ENCODE peak calls at places on chromosomes 1 and 21, in seven cellular contexts. O, F, H, U, I, T and P are unnamed samples.

GRCh38 chr1:22132517-22133235 is 10.2 kb downstream of the WNT4 start:
- DNase-seq in U (no peak), F (no peak), I (no peak), T (peak; percentile 71), O (peak; percentile 78), H (no peak), P (no peak)

GRCh38 chr1:74396942-74397341 is 115.5 kb downstream of the LRRC53 start:
- DNase-seq in O (no peak), I (no peak), T (peak; percentile 38), F (no peak), H (no peak), U (no peak), P (no peak)

GRCh38 chr1:180230791-180231505 is 884 bp downstream of the LHX4 start:
- DNase-seq in H (no peak), I (peak; percentile 60), T (peak; percentile 51), F (peak; percentile 56), O (peak; percentile 71), U (no peak), P (peak; percentile 73)

GRCh38 chr21:33219961-33220360 is 9.8 kb upstream of the IFNAR2 start:
- DNase-seq in O (no peak), U (no peak), F (no peak), H (no peak), T (no peak), I (no peak), P (no peak)

GRCh38 chr1:20165522-20165951 is 20.4 kb upstream of the UBXN10 start:
- DNase-seq in T (no peak), U (peak; percentile 16), I (no peak), O (peak; percentile 4), H (no peak), F (no peak), P (no peak)

GRCh38 chr21:38474796-38475195 is 23.5 kb downstream of the ERG start:
- DNase-seq in O (no peak), T (no peak), F (no peak), U (no peak), H (no peak), I (no peak), P (no peak)

GRCh38 chr1:150563340-150564038 is 14.3 kb downstream of the ADAMTSL4 start:
- DNase-seq in I (no peak), O (peak; percentile 58), U (no peak), F (peak; percentile 61), H (peak; percentile 85), T (peak; percentile 43), P (no peak)

GRCh38 chr1:246961939-246962373 is 30.2 kb upstream of the AHCTF1 start:
- DNase-seq in H (peak; percentile 38), O (no peak), I (no peak), T (no peak), U (no peak), F (peak; percentile 53), P (no peak)

GRCh38 chr1:9848022-9848421 is 24.3 kb upstream of the CLSTN1 start:
- DNase-seq in H (no peak), U (no peak), O (no peak), F (no peak), T (no peak), I (no peak), P (no peak)

GRCh38 chr1:204114606-204115005 is 37.2 kb downstream of the ETNK2 start:
- DNase-seq in F (no peak), T (no peak), H (no peak), U (no peak), O (no peak), I (no peak), P (no peak)

GRCh38 chr1:228747536-228747935 is 12.3 kb downstream of the RHOU start:
- DNase-seq in O (no peak), H (no peak), T (no peak), U (no peak), I (no peak), F (no peak), P (no peak)

GRCh38 chr1:113452921-113453770 is 62.8 kb downstream of the MAGI3 start:
- DNase-seq in H (no peak), O (peak; percentile 73), U (peak; percentile 39), F (no peak), I (no peak), T (peak; percentile 66), P (peak; percentile 17)

GRCh38 chr1:101293461-101294045 is 56.7 kb downstream of the S1PR1 start:
- DNase-seq in H (no peak), I (no peak), T (peak; percentile 8), U (no peak), O (peak; percentile 22), F (peak; percentile 73), P (no peak)

GRCh38 chr1:29983366-29983765 is 740.0 kb downstream of the MATN1 start:
- DNase-seq in O (no peak), I (no peak), U (no peak), F (no peak), H (peak; percentile 13), T (no peak), P (no peak)

GRCh38 chr1:201378804-201379203 is 1.3 kb upstream of the TNNT2 start:
- DNase-seq in O (no peak), U (no peak), H (no peak), F (no peak), T (no peak), I (no peak), P (no peak)

GRCh38 chr1:156458181-156458503 is 42.4 kb downstream of the MEF2D start:
- DNase-seq in U (no peak), H (no peak), O (peak; percentile 47), T (peak; percentile 81), I (peak; percentile 71), F (no peak), P (no peak)

GRCh38 chr1:231807498-231807897 is 180.9 kb downstream of the DISC1 start:
- DNase-seq in O (no peak), H (no peak), F (no peak), I (no peak), T (no peak), U (no peak), P (no peak)

GRCh38 chr1:201119826-201120225 is 7.2 kb downstream of the ASCL5 start:
- DNase-seq in T (no peak), F (no peak), U (no peak), H (no peak), I (no peak), O (no peak), P (no peak)

GRCh38 chr1:210633636-210634035 is 304.9 kb downstream of the HHAT start:
- DNase-seq in H (no peak), O (no peak), U (no peak), F (no peak), T (no peak), I (no peak), P (no peak)

GRCh38 chr1:98001764-98002163 is 80.9 kb upstream of the DPYD start:
- DNase-seq in H (no peak), T (peak; percentile 18), O (peak; percentile 75), I (no peak), U (no peak), F (no peak), P (no peak)

GRCh38 chr1:172697463-172698100 is 38.7 kb downstream of the FASLG start:
- DNase-seq in F (peak; percentile 50), O (no peak), I (no peak), H (no peak), T (no peak), U (no peak), P (no peak)

GRCh38 chr1:94025383-94026340 is 95.3 kb downstream of the ABCA4 start:
- DNase-seq in U (peak; percentile 65), O (peak; percentile 94), F (no peak), I (no peak), H (no peak), T (peak; percentile 79), P (no peak)
- H3K4me3 ChIP-seq in U (peak overlapping the region; percentile 34), O (no peak overlapping the region), F (no peak overlapping the region), I (no peak overlapping the region), H (no peak overlapping the region), T (no peak overlapping the region), P (no peak overlapping the region)

DNA sequence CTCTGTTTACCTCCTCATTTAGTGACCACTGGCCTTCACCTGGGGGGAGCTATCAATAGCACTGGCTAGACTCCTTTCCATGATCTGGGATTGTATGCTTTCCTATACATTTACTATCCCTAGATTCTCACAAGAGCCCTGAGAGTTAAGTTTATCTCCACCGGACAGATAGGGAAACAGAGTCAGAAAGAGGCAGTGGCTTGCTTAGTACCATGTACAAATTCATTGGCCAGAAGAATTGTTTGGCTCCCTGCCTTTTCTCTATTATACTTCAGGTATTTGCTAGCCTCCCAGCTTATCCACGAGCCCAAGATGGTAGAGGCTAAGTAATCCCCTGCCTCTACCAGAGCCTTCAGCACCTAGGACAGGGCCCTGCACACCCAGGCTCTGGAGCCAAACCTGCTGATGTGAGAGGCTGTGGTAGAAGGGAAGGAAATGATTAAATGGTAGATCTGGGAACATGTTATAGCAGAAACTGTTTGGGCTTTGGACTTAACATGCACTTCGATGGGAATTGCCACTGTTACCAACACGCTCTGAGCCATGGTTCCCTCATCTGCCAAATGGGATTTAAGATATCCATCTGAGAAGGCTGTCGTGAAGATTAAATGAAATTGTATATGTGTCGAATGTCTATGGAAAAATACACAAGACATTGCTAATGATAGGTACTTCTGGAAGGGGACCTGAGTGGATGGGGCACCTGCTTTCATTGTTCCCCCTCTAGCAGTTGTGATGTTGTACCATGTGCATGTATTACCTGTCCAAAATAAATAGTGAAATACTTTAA is 3.1 kb upstream of the BLACAT1 start:
- DNase-seq in T (peak; percentile 58), F (no peak), U (no peak), H (no peak), I (no peak), O (peak; percentile 69), P (no peak)
- H3K27me3 ChIP-seq in T (peaks cover 59% of the 10 kb centered on the region), F (peaks cover 6% of the 10 kb centered on the region), U (peaks cover 21% of the 10 kb centered on the region), H (no peaks in the 10 kb centered on the region), I (peaks cover 95% of the 10 kb centered on the region), O (peaks cover 75% of the 10 kb centered on the region), P (peaks cover 62% of the 10 kb centered on the region)

GRCh38 chr21:35046223-35046690 is 2.8 kb downstream of the RUNX1 start:
- DNase-seq in T (no peak), I (no peak), H (no peak), F (no peak), U (no peak), O (no peak), P (no peak)

GRCh38 chr21:35046880-35047229 is 2.2 kb downstream of the RUNX1 start:
- DNase-seq in F (no peak), H (peak; percentile 34), U (no peak), O (peak; percentile 77), T (no peak), I (no peak), P (no peak)

GRCh38 chr21:35044770-35045538 is 4.1 kb downstream of the RUNX1 start:
- DNase-seq in O (no peak), F (peak; percentile 62), U (no peak), H (no peak), I (no peak), T (no peak), P (no peak)

GRCh38 chr21:35044128-35044527 is 5.0 kb downstream of the RUNX1 start:
- DNase-seq in I (no peak), T (no peak), U (no peak), H (no peak), O (no peak), F (no peak), P (no peak)

GRCh38 chr21:35045539-35046222 is 3.4 kb downstream of the RUNX1 start:
- DNase-seq in O (no peak), I (no peak), U (no peak), F (peak; percentile 35), T (no peak), H (no peak), P (no peak)
- H3K4me3 ChIP-seq in O (no peak overlapping the region), I (no peak overlapping the region), U (no peak overlapping the region), F (no peak overlapping the region), T (no peak overlapping the region), H (no peak overlapping the region), P (no peak overlapping the region)

DNA sequence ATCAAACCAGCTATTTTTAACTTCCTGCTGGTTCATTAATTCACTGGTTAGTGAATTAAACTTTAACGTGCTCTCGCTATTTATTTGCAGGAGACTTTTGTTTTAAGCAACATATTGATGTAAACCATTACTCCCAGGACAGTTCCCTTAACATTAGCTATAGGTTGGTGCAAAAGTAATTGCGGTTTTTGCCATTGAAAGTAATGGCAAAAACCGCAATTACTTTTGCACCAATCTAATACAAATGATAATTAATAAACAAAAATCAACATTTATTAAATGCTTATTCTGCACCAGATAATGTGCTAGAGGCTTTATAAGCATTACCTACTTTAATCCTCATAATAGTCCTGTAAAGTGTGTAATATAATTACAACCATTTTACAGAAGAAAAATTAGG is 176.5 kb downstream of the NPHP4 start:
- DNase-seq in U (no peak), T (no peak), H (no peak), O (no peak), F (no peak), I (no peak), P (no peak)
- H3K27me3 ChIP-seq in U (peaks cover 23% of the 10 kb centered on the region), T (no peaks in the 10 kb centered on the region), H (no peaks in the 10 kb centered on the region), O (peaks cover 5% of the 10 kb centered on the region), F (no peaks in the 10 kb centered on the region), I (peaks cover 23% of the 10 kb centered on the region), P (no peaks in the 10 kb centered on the region)